ENCODE peak calls at places on chromosomes 12 and 14, in seven cellular contexts. One of them, this sample, is unnamed.

GRCh38 chr12:52530905-52531304 is 10.7 kb upstream of the KRT5 start:
- DNase-seq in dorsolateral prefrontal cortex: no peak
- DNase-seq in breast epithelium: no peak
- DNase-seq in stimulated activated naive CD8-positive, alpha-beta T cell treated with anti-CD3 and anti-CD28 coated beads, Interleukin-15, Interleukin-2, amounts not matched to agents 100 U/mL and 50 U/mL, for 24 hours: no peak
- DNase-seq in activated T-helper 1 cell treated with Interleukin-2 at 50 U/mL for 16 hours: no peak
- DNase-seq in NCI-H748 treated with DMSO at 0.1 percent for 48 hours: no peak
- DNase-seq in substantia nigra: no peak
- DNase-seq in this sample: no peak

GRCh38 chr14:75457648-75458165 is 29.9 kb downstream of the JDP2 start:
- DNase-seq in dorsolateral prefrontal cortex: no peak
- DNase-seq in breast epithelium: no peak
- DNase-seq in stimulated activated naive CD8-positive, alpha-beta T cell treated with anti-CD3 and anti-CD28 coated beads, Interleukin-15, Interleukin-2, amounts not matched to agents 100 U/mL and 50 U/mL, for 24 hours: no peak
- DNase-seq in activated T-helper 1 cell treated with Interleukin-2 at 50 U/mL for 16 hours: no peak
- DNase-seq in NCI-H748 treated with DMSO at 0.1 percent for 48 hours: no peak
- DNase-seq in substantia nigra: no peak
- DNase-seq in this sample: no peak

GRCh38 chr12:8648598-8649205 is 13.9 kb downstream of the MFAP5 start:
- DNase-seq in dorsolateral prefrontal cortex: no peak
- DNase-seq in breast epithelium: no peak
- DNase-seq in stimulated activated naive CD8-positive, alpha-beta T cell treated with anti-CD3 and anti-CD28 coated beads, Interleukin-15, Interleukin-2, amounts not matched to agents 100 U/mL and 50 U/mL, for 24 hours: peak
- DNase-seq in activated T-helper 1 cell treated with Interleukin-2 at 50 U/mL for 16 hours: peak
- DNase-seq in NCI-H748 treated with DMSO at 0.1 percent for 48 hours: no peak
- DNase-seq in substantia nigra: no peak
- DNase-seq in this sample: no peak

GRCh38 chr12:111248981-111249380 is 119.9 kb downstream of the PHETA1 start:
- DNase-seq in dorsolateral prefrontal cortex: no peak
- DNase-seq in breast epithelium: no peak
- DNase-seq in stimulated activated naive CD8-positive, alpha-beta T cell treated with anti-CD3 and anti-CD28 coated beads, Interleukin-15, Interleukin-2, amounts not matched to agents 100 U/mL and 50 U/mL, for 24 hours: no peak
- DNase-seq in activated T-helper 1 cell treated with Interleukin-2 at 50 U/mL for 16 hours: no peak
- DNase-seq in NCI-H748 treated with DMSO at 0.1 percent for 48 hours: no peak
- DNase-seq in substantia nigra: no peak
- DNase-seq in this sample: no peak

GRCh38 chr12:76470028-76470939 is 89.3 kb downstream of the OSBPL8 start:
- DNase-seq in dorsolateral prefrontal cortex: no peak
- DNase-seq in breast epithelium: no peak
- DNase-seq in stimulated activated naive CD8-positive, alpha-beta T cell treated with anti-CD3 and anti-CD28 coated beads, Interleukin-15, Interleukin-2, amounts not matched to agents 100 U/mL and 50 U/mL, for 24 hours: no peak
- DNase-seq in activated T-helper 1 cell treated with Interleukin-2 at 50 U/mL for 16 hours: no peak
- DNase-seq in NCI-H748 treated with DMSO at 0.1 percent for 48 hours: no peak
- DNase-seq in substantia nigra: no peak
- DNase-seq in this sample: no peak

GRCh38 chr12:62861157-62861535 is 73.8 kb downstream of the PPM1H start:
- DNase-seq in dorsolateral prefrontal cortex: no peak
- DNase-seq in breast epithelium: no peak
- DNase-seq in stimulated activated naive CD8-positive, alpha-beta T cell treated with anti-CD3 and anti-CD28 coated beads, Interleukin-15, Interleukin-2, amounts not matched to agents 100 U/mL and 50 U/mL, for 24 hours: no peak
- DNase-seq in activated T-helper 1 cell treated with Interleukin-2 at 50 U/mL for 16 hours: no peak
- DNase-seq in NCI-H748 treated with DMSO at 0.1 percent for 48 hours: no peak
- DNase-seq in substantia nigra: no peak
- DNase-seq in this sample: peak

GRCh38 chr12:4610481-4610880 is 38.4 kb downstream of the AKAP3 start:
- DNase-seq in dorsolateral prefrontal cortex: no peak
- DNase-seq in breast epithelium: no peak
- DNase-seq in stimulated activated naive CD8-positive, alpha-beta T cell treated with anti-CD3 and anti-CD28 coated beads, Interleukin-15, Interleukin-2, amounts not matched to agents 100 U/mL and 50 U/mL, for 24 hours: no peak
- DNase-seq in activated T-helper 1 cell treated with Interleukin-2 at 50 U/mL for 16 hours: no peak
- DNase-seq in NCI-H748 treated with DMSO at 0.1 percent for 48 hours: no peak
- DNase-seq in substantia nigra: no peak
- DNase-seq in this sample: no peak

GRCh38 chr14:90445011-90445410 is 48.2 kb downstream of the CALM1 start:
- DNase-seq in dorsolateral prefrontal cortex: peak
- DNase-seq in breast epithelium: no peak
- DNase-seq in stimulated activated naive CD8-positive, alpha-beta T cell treated with anti-CD3 and anti-CD28 coated beads, Interleukin-15, Interleukin-2, amounts not matched to agents 100 U/mL and 50 U/mL, for 24 hours: no peak
- DNase-seq in activated T-helper 1 cell treated with Interleukin-2 at 50 U/mL for 16 hours: no peak
- DNase-seq in NCI-H748 treated with DMSO at 0.1 percent for 48 hours: no peak
- DNase-seq in substantia nigra: no peak
- DNase-seq in this sample: no peak

GRCh38 chr12:106108187-106108816 is 30.5 kb downstream of the NUAK1 start:
- DNase-seq in dorsolateral prefrontal cortex: no peak
- DNase-seq in breast epithelium: no peak
- DNase-seq in stimulated activated naive CD8-positive, alpha-beta T cell treated with anti-CD3 and anti-CD28 coated beads, Interleukin-15, Interleukin-2, amounts not matched to agents 100 U/mL and 50 U/mL, for 24 hours: no peak
- DNase-seq in activated T-helper 1 cell treated with Interleukin-2 at 50 U/mL for 16 hours: no peak
- DNase-seq in NCI-H748 treated with DMSO at 0.1 percent for 48 hours: no peak
- DNase-seq in substantia nigra: no peak
- DNase-seq in this sample: no peak

GRCh38 chr12:88658009-88658408 is 77.7 kb upstream of the KITLG start:
- DNase-seq in dorsolateral prefrontal cortex: no peak
- DNase-seq in breast epithelium: no peak
- DNase-seq in stimulated activated naive CD8-positive, alpha-beta T cell treated with anti-CD3 and anti-CD28 coated beads, Interleukin-15, Interleukin-2, amounts not matched to agents 100 U/mL and 50 U/mL, for 24 hours: no peak
- DNase-seq in activated T-helper 1 cell treated with Interleukin-2 at 50 U/mL for 16 hours: no peak
- DNase-seq in NCI-H748 treated with DMSO at 0.1 percent for 48 hours: peak
- DNase-seq in substantia nigra: no peak
- DNase-seq in this sample: no peak

GRCh38 chr14:61568572-61569011 is 126.7 kb upstream of the HIF1A start:
- DNase-seq in dorsolateral prefrontal cortex: no peak
- DNase-seq in breast epithelium: no peak
- DNase-seq in stimulated activated naive CD8-positive, alpha-beta T cell treated with anti-CD3 and anti-CD28 coated beads, Interleukin-15, Interleukin-2, amounts not matched to agents 100 U/mL and 50 U/mL, for 24 hours: peak
- DNase-seq in activated T-helper 1 cell treated with Interleukin-2 at 50 U/mL for 16 hours: peak
- DNase-seq in NCI-H748 treated with DMSO at 0.1 percent for 48 hours: no peak
- DNase-seq in substantia nigra: peak
- DNase-seq in this sample: no peak

This sample was measured in C1 segment of cervical spinal cord.